ENCODE peak calls at places on chromosome 19, in five cellular contexts. One of them, this sample, is unnamed.

GRCh38 chr19:15412832-15413231 is 6.0 kb downstream of the AKAP8L start:
- DNase-seq in pancreas: no peak
- DNase-seq in stomach: no peak
- DNase-seq in breast epithelium: no peak
- DNase-seq in K562: no peak
- DNase-seq in this sample: no peak

GRCh38 chr19:15154002-15154612 is 46.7 kb downstream of the NOTCH3 start:
- DNase-seq in pancreas: no peak
- DNase-seq in stomach: no peak
- DNase-seq in breast epithelium: no peak
- DNase-seq in K562: peak; percentile 66
- DNase-seq in this sample: no peak

GRCh38 chr19:36032251-36033104 is at the start of gene CLIP3:
- DNase-seq in pancreas: no peak
- DNase-seq in stomach: no peak
- DNase-seq in breast epithelium: no peak
- DNase-seq in K562: no peak
- DNase-seq in this sample: no peak

GRCh38 chr19:40605201-40605971 is 4.2 kb downstream of the LTBP4 start:
- DNase-seq in pancreas: peak; percentile 82
- DNase-seq in stomach: peak; percentile 86
- DNase-seq in breast epithelium: peak; percentile 82
- DNase-seq in K562: peak; percentile 79
- DNase-seq in this sample: no peak

GRCh38 chr19:15614507-15615379 is at the start of gene CYP4F8:
- DNase-seq in pancreas: peak; percentile 21
- DNase-seq in stomach: no peak
- DNase-seq in breast epithelium: peak; percentile 13
- DNase-seq in K562: no peak
- DNase-seq in this sample: no peak

GRCh38 chr19:9818175-9818733 is 625 bp downstream of the FBXL12 start:
- DNase-seq in pancreas: no peak
- DNase-seq in stomach: no peak
- DNase-seq in breast epithelium: no peak
- DNase-seq in K562: no peak
- DNase-seq in this sample: no peak

GRCh38 chr19:16611121-16611520 is 16.9 kb downstream of the MED26 start:
- DNase-seq in pancreas: no peak
- DNase-seq in stomach: no peak
- DNase-seq in breast epithelium: no peak
- DNase-seq in K562: no peak
- DNase-seq in this sample: no peak

GRCh38 chr19:49987159-49987698 is 26.3 kb upstream of the SIGLEC11 start:
- DNase-seq in pancreas: peak; percentile 85
- DNase-seq in stomach: peak; percentile 84
- DNase-seq in breast epithelium: peak; percentile 68
- DNase-seq in K562: peak; percentile 70
- DNase-seq in this sample: peak; percentile 56

GRCh38 chr19:21593008-21593427 is 87.6 kb downstream of the ZNF429 start:
- DNase-seq in pancreas: no peak
- DNase-seq in stomach: no peak
- DNase-seq in breast epithelium: no peak
- DNase-seq in K562: peak; percentile 63
- DNase-seq in this sample: no peak

GRCh38 chr19:16897572-16898056 is 8.8 kb downstream of the F2RL3 start:
- DNase-seq in pancreas: no peak
- DNase-seq in stomach: peak; percentile 53
- DNase-seq in breast epithelium: no peak
- DNase-seq in K562: no peak
- DNase-seq in this sample: no peak

GRCh38 chr19:49677901-49678674 is 1.0 kb downstream of the PRMT1 start:
- DNase-seq in pancreas: peak; percentile 65
- DNase-seq in stomach: peak; percentile 68
- DNase-seq in breast epithelium: peak; percentile 66
- DNase-seq in K562: peak; percentile 71
- DNase-seq in this sample: no peak

DNA sequence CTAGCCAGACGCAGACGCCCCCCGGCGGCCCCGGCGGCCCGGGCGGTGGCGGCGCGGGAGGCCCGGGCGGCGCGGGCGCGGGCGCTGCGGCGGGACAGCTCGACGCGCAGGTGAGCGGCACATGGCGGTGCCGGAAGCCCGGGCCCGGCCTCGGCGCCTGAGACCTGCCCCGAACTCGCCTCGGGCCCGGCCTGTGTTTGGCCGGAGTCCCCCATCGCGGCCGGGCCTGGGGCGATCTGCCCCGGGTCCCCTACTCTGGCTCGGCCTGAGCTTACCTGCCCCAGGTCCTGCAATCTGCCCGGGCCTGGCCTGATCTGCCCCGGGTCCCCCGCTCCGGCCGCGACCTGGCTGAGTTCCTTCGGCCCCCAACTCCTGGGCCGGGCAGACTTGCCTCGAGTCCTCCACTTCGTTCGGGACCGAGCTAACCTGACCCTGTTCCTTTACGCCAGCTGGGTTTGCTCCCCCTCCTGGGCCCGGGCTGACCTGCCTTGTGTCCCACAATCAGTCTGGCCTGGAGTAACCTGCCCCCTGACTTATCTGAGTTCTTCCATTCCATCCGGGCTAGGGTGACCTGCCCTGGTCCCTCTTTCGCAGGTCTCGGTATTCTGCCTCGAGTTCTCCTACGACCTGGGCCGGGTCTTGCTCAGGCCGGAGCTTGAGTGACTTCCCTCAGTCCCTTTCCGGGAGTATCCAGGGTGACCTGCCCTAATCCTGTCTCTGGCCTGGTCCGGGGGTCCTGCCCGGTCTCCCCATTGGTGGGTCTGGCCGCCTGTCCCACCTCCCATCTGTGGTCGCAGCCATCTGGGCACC is 777 bp downstream of the UPF1 start:
- DNase-seq in pancreas: no peak
- DNase-seq in stomach: no peak
- DNase-seq in breast epithelium: no peak
- DNase-seq in K562: peak; percentile 71
- DNase-seq in this sample: no peak
- TF ChIP-seq CTCF in pancreas: no peak
- TF ChIP-seq CTCF in stomach: no peak
- TF ChIP-seq CTCF in breast epithelium: no peak
- TF ChIP-seq CTCF in K562: peak; percentile 53
- TF ChIP-seq CTCF in this sample: peak; percentile 43

DNA sequence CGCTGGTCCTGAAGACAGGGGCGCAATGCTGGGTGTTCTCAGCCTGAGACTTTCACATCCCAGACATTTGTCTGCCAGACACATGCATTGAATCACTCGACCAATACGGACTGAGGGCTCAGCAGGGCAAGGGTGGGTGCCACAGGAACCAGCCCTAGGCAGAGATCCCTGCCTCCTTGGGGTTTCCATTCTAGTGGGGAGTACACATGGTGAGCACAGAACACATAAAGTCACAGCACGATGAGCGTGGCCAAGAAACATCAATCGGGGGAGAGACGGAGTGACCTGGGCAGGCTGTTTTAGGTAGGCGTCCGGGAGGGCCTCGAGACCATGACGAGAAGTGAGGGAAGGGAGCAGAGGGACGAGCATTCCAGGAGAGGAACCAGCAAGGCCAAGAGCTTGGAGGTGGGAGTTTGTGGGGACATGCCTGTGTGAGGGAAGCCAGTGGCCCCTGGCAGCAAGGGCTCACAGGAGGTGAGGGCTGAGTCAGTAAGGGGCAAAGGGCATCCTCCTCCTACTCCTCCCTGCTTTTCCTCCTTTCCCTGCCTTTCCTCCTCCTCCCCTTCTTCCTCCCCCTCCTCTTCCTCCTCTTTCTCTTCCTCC is 126.3 kb upstream of the PEG3 start:
- DNase-seq in pancreas: no peak
- DNase-seq in stomach: no peak
- DNase-seq in breast epithelium: no peak
- DNase-seq in K562: no peak
- DNase-seq in this sample: no peak
- H3K4me3 ChIP-seq in pancreas: no peak overlapping the region
- H3K4me3 ChIP-seq in stomach: no peak overlapping the region
- H3K4me3 ChIP-seq in breast epithelium: no peak overlapping the region
- H3K4me3 ChIP-seq in K562: no peak overlapping the region
- H3K4me3 ChIP-seq in this sample: no peak overlapping the region

GRCh38 chr19:44879309-44880065 is 11.6 kb upstream of the TOMM40 start:
- DNase-seq in pancreas: no peak
- DNase-seq in stomach: no peak
- DNase-seq in breast epithelium: no peak
- DNase-seq in K562: no peak
- DNase-seq in this sample: no peak

GRCh38 chr19:44878119-44878865 is 12.8 kb upstream of the TOMM40 start:
- DNase-seq in pancreas: no peak
- DNase-seq in stomach: no peak
- DNase-seq in breast epithelium: no peak
- DNase-seq in K562: no peak
- DNase-seq in this sample: no peak

GRCh38 chr19:44875666-44876418 is 15.2 kb upstream of the TOMM40 start:
- DNase-seq in pancreas: peak; percentile 48
- DNase-seq in stomach: no peak
- DNase-seq in breast epithelium: no peak
- DNase-seq in K562: no peak
- DNase-seq in this sample: no peak

GRCh38 chr19:44874317-44874716 is 16.7 kb upstream of the TOMM40 start:
- DNase-seq in pancreas: no peak
- DNase-seq in stomach: no peak
- DNase-seq in breast epithelium: no peak
- DNase-seq in K562: no peak
- DNase-seq in this sample: no peak

GRCh38 chr19:44876930-44877530 is 14.0 kb upstream of the TOMM40 start:
- DNase-seq in pancreas: no peak
- DNase-seq in stomach: no peak
- DNase-seq in breast epithelium: no peak
- DNase-seq in K562: no peak
- DNase-seq in this sample: no peak
- TF ChIP-seq CTCF in pancreas: no peak
- TF ChIP-seq CTCF in stomach: no peak
- TF ChIP-seq CTCF in breast epithelium: no peak
- TF ChIP-seq CTCF in K562: no peak
- TF ChIP-seq CTCF in this sample: no peak

DNA sequence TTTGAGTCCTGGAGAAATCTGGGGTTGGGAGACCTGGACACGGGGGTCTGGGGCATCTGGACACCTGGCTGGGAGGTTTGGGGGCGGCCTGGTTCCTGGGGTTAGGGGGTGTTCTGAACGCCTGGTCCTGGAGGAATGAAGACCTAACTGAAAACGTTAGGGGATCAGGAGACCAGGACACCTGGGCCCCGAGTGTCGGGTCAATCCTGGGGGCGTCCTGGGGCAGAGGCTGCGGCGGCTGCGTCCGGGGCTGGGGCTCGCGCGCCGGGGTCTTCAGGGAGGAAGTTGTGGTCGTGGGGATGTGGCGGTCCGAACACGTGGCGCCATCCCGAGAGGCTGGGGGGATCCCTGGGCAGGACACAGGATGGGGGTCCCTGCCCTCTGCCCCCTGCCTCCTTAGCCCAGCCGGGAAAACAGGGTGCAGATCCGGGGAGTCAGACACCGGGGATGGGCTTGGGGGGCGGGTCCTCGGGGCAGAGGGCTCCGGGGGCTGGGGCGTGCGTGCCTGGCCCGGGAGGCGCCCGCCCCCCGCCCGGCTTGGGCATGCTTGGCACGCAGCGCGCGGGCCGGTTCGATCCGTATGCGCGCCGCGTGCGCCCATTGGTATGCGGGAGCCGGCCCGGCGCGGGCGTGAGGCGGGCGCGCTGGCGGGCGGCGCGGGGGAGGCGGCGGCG is 632 bp downstream of the NPAS1 start:
- DNase-seq in pancreas: no peak
- DNase-seq in stomach: no peak
- DNase-seq in breast epithelium: no peak
- DNase-seq in K562: no peak
- DNase-seq in this sample: no peak
- H3K4me3 ChIP-seq in pancreas: no peak overlapping the region
- H3K4me3 ChIP-seq in stomach: peak overlapping the region; percentile 41
- H3K4me3 ChIP-seq in breast epithelium: peak overlapping the region; percentile 65
- H3K4me3 ChIP-seq in K562: peak overlapping the region; percentile 38
- H3K4me3 ChIP-seq in this sample: peak overlapping the region; percentile 52

GRCh38 chr19:56837004-56837403 is 3.5 kb downstream of the PEG3 start:
- DNase-seq in pancreas: peak; percentile 19
- DNase-seq in stomach: no peak
- DNase-seq in breast epithelium: no peak
- DNase-seq in K562: no peak
- DNase-seq in this sample: no peak

GRCh38 chr19:56838680-56838929 is 1.9 kb downstream of the PEG3 start:
- DNase-seq in pancreas: no peak
- DNase-seq in stomach: no peak
- DNase-seq in breast epithelium: no peak
- DNase-seq in K562: no peak
- DNase-seq in this sample: no peak

GRCh38 chr19:56838930-56839664 is 1.4 kb downstream of the PEG3 start:
- DNase-seq in pancreas: peak; percentile 98
- DNase-seq in stomach: peak; percentile 69
- DNase-seq in breast epithelium: peak; percentile 99
- DNase-seq in K562: no peak
- DNase-seq in this sample: no peak

GRCh38 chr19:56837492-56837891 is 3.0 kb downstream of the PEG3 start:
- DNase-seq in pancreas: peak; percentile 86
- DNase-seq in stomach: peak; percentile 31
- DNase-seq in breast epithelium: peak; percentile 70
- DNase-seq in K562: no peak
- DNase-seq in this sample: no peak

DNA sequence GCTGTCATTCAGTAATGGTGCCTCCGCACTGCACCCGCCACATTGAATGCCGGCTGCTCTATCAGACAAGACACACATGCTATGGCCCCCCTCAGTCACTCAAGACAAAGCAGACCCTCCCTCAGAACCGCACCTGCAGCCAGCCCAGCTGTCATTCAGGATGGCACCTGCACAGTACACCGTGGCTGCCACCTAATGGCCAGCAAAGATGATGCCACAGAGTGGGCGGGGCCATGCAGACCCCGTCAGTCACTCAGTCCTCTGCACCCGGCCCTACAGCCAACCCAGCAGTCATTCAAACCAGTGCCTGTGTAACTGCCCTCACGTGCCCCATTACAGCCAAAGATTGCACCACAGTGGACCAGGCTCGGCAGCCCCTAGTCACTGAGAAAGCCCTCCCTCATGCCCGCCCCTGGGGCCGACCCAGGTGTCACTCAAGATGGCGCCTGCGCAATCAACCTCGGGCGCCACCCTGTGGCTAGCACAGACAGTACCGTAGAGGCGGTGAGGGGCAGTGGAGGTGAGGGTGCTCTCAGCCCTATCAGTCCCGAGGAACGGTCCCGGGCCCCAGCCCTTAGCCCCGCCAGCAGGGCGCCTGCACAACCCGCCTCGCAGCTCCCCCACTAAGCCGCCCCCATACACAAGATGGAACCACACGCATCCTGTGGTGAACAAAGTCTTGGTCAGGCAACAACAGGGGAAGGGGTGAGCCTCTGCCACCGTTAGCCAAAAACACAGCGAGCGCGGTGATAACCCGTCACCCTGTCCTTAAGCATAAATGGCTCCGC is 2.4 kb downstream of the PEG3 start:
- DNase-seq in pancreas: peak; percentile 77
- DNase-seq in stomach: no peak
- DNase-seq in breast epithelium: peak; percentile 67
- DNase-seq in K562: no peak
- DNase-seq in this sample: no peak
- TF ChIP-seq CTCF in pancreas: no peak
- TF ChIP-seq CTCF in stomach: no peak
- TF ChIP-seq CTCF in breast epithelium: peak; percentile 25
- TF ChIP-seq CTCF in K562: no peak
- TF ChIP-seq CTCF in this sample: no peak

This sample was measured in AG04449.